ENCODE peak calls at places on chromosome 22, in eight cellular contexts. A is lung, L is endothelial cell, W is fibroblast of mammary gland, H is HFF-Myc, Z is RWPE1, K is progenitor cell of endocrine pancreas, N is uterus. V is an unnamed sample.

GRCh38 chr22:38745676-38746460 is 9.9 kb downstream of the SUN2 start:
- DNase-seq in A (no peak), L (no peak), W (no peak), H (no peak), Z (no peak), K (no peak), N (no peak), V (no peak)

GRCh38 chr22:40128989-40129388 is 48.7 kb upstream of the TNRC6B start:
- DNase-seq in A (no peak), L (no peak), W (no peak), H (no peak), Z (no peak), K (no peak), N (no peak), V (peak)

GRCh38 chr22:11307996-11308395 is 4220.0 kb upstream of the OR11H1 start:
- DNase-seq in A (no peak), L (no peak), W (no peak), H (no peak), Z (no peak), K (no peak), N (no peak), V (no peak)

GRCh38 chr22:48824673-48825651 is 1002.7 kb downstream of the BRD1 start:
- DNase-seq in A (no peak), L (no peak), W (no peak), H (no peak), Z (no peak), K (no peak), N (no peak), V (no peak)

GRCh38 chr22:39960791-39961746 is 872 bp downstream of the TMA7B start:
- DNase-seq in A (peak), L (no peak), W (peak), H (peak), Z (no peak), K (no peak), N (no peak), V (peak)

GRCh38 chr22:23243006-23243573 is 62.8 kb downstream of the BCR start:
- DNase-seq in A (no peak), L (no peak), W (no peak), H (no peak), Z (no peak), K (no peak), N (no peak), V (peak)

GRCh38 chr22:39183991-39184585 is 31.6 kb upstream of the CBX7 start:
- DNase-seq in A (no peak), L (no peak), W (peak), H (no peak), Z (no peak), K (no peak), N (no peak), V (no peak)

GRCh38 chr22:30867746-30868662 is 100.6 kb downstream of the MORC2 start:
- DNase-seq in A (no peak), L (no peak), W (no peak), H (no peak), Z (no peak), K (no peak), N (no peak), V (no peak)

GRCh38 chr22:48972979-48973693 is 854.5 kb downstream of the BRD1 start:
- DNase-seq in A (no peak), L (no peak), W (no peak), H (no peak), Z (no peak), K (no peak), N (no peak), V (no peak)

GRCh38 chr22:27667121-27667843 is 134.3 kb downstream of the MN1 start:
- DNase-seq in A (no peak), L (no peak), W (no peak), H (no peak), Z (no peak), K (no peak), N (no peak), V (no peak)

GRCh38 chr22:48796295-48797015 is 1031.2 kb downstream of the BRD1 start:
- DNase-seq in A (no peak), L (no peak), W (no peak), H (no peak), Z (no peak), K (no peak), N (no peak), V (no peak)

GRCh38 chr22:29503811-29504372 is 23.9 kb downstream of the NEFH start:
- DNase-seq in A (no peak), L (no peak), W (peak), H (peak), Z (no peak), K (no peak), N (peak), V (no peak)

GRCh38 chr22:46575915-46576555 is 38.6 kb upstream of the CELSR1 start:
- DNase-seq in A (peak), L (no peak), W (no peak), H (no peak), Z (no peak), K (no peak), N (no peak), V (no peak)

GRCh38 chr22:46537221-46537945 is at the start of gene CELSR1:
- DNase-seq in A (peak), L (peak), W (no peak), H (no peak), Z (no peak), K (peak), N (no peak), V (no peak)

GRCh38 chr22:22616636-22617035 is 27.8 kb upstream of the GGTLC2 start:
- DNase-seq in A (no peak), L (no peak), W (no peak), H (no peak), Z (peak), K (no peak), N (no peak), V (no peak)

GRCh38 chr22:23520875-23521441 is 59.1 kb downstream of the IGLL1 start:
- DNase-seq in A (no peak), L (no peak), W (peak), H (no peak), Z (no peak), K (no peak), N (no peak), V (no peak)

GRCh38 chr22:22068025-22068424 is 85.4 kb upstream of the TOP3B start:
- DNase-seq in A (no peak), L (no peak), W (no peak), H (no peak), Z (no peak), K (no peak), N (no peak), V (no peak)

DNA sequence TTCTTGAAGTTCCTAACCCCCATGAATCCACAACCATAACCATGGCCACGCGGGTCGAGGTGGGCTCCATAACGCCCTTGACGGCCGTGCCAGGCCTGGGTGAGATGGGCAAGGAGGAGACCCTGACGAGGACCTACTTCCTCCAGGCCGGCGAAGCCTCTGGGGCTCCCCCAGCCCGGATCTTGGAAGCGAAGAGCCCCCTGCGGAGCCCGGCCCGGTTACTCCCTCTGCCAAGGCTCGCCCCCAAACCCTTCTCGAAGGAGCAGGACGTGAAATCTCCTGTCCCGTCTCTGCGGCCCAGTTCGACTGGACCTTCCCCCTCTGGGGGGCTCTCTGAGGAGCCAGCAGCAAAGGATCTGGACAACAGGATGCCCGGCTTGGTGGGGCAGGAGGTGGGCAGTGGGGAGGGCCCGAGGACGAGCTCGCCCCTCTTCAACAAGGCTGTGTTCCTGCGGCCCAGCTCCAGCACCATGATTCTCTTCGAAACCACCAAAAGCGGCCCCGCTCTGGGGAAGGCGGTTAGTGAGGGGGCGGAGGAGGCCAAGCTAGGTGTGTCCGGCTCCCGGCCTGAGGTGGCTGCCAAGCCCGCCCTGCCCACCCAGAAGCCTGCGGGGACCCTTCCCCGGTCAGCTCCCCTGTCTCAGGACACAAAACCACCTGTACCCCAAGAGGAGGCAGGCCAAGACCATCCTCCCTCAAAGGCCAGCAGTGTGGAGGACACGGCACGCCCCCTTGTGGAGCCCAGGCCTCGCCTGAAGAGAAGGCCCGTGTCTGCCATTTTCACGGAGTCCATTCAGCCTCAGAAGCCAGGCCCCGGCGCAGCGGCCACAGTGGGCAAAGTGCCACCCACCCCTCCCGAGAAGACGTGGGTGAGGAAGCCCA is 75.7 kb downstream of the KIAA1671 start:
- DNase-seq in A (no peak), L (peak), W (no peak), H (no peak), Z (no peak), K (no peak), N (peak), V (no peak)
- TF ChIP-seq CTCF in A (no peak), L (peak), W (peak), H (peak), Z (peak), K (peak), N (peak), V (peak)

GRCh38 chr22:50274311-50274710 is 4.1 kb upstream of the MAPK11 start:
- DNase-seq in A (no peak), L (no peak), W (peak), H (no peak), Z (peak), K (no peak), N (peak), V (peak)
- TF ChIP-seq CTCF in A (no peak), L (no peak), W (peak), H (peak), Z (peak), K (peak), N (peak), V (peak)

GRCh38 chr22:18070556-18071306 is 7.1 kb upstream of the PEX26 start:
- DNase-seq in A (no peak), L (no peak), W (no peak), H (no peak), Z (peak), K (no peak), N (no peak), V (no peak)
- TF ChIP-seq CTCF in A (no peak), L (peak), W (no peak), H (peak), Z (peak), K (peak), N (no peak), V (no peak)

DNA sequence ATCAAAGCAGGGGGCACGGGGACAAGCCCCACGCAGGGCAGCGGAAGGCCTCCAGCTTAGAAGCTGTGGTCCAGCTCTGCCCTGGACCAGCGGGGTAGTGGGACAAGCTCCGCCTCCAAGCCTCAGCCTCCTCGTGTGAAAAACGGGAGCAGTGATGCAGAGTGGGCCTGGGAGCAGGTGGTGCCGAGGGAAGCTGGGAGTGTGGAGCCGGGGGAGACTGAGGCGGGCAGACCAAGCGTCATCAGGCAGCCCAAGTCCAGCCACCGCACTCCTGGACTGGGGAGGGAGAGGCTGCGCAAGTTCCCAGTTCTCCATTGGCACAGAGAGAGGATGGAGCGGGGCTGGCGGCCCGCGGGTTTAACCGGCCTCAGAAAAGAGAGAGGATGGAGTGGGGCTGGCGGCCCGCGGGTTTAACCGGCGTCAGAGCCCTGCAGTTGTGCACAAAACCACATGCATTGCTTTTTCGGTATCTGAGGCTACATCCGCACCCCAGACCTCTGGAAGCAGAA is 68.1 kb upstream of the PHF21B start:
- DNase-seq in A (no peak), L (no peak), W (no peak), H (no peak), Z (no peak), K (no peak), N (no peak), V (no peak)
- TF ChIP-seq CTCF in A (no peak), L (no peak), W (no peak), H (no peak), Z (no peak), K (no peak), N (no peak), V (no peak)

GRCh38 chr22:37019309-37020191 is at the start of the genes MPST and TST:
- DNase-seq in A (peak), L (peak), W (peak), H (no peak), Z (peak), K (peak), N (peak), V (peak)
- TF ChIP-seq CTCF in A (no peak), L (no peak), W (no peak), H (no peak), Z (no peak), K (peak), N (no peak), V (no peak)

GRCh38 chr22:20752104-20752741 is 21.7 kb upstream of the SERPIND1 start:
- DNase-seq in A (no peak), L (no peak), W (no peak), H (no peak), Z (no peak), K (no peak), N (no peak), V (no peak)

GRCh38 chr22:20749453-20749852 is 24.5 kb upstream of the SERPIND1 start:
- DNase-seq in A (no peak), L (no peak), W (no peak), H (no peak), Z (no peak), K (no peak), N (no peak), V (no peak)

GRCh38 chr22:20752873-20753272 is 21.0 kb upstream of the SERPIND1 start:
- DNase-seq in A (no peak), L (no peak), W (no peak), H (no peak), Z (no peak), K (no peak), N (no peak), V (no peak)

GRCh38 chr22:20750461-20751184 is 23.3 kb upstream of the SERPIND1 start:
- DNase-seq in A (peak), L (no peak), W (peak), H (peak), Z (peak), K (no peak), N (peak), V (no peak)

DNA sequence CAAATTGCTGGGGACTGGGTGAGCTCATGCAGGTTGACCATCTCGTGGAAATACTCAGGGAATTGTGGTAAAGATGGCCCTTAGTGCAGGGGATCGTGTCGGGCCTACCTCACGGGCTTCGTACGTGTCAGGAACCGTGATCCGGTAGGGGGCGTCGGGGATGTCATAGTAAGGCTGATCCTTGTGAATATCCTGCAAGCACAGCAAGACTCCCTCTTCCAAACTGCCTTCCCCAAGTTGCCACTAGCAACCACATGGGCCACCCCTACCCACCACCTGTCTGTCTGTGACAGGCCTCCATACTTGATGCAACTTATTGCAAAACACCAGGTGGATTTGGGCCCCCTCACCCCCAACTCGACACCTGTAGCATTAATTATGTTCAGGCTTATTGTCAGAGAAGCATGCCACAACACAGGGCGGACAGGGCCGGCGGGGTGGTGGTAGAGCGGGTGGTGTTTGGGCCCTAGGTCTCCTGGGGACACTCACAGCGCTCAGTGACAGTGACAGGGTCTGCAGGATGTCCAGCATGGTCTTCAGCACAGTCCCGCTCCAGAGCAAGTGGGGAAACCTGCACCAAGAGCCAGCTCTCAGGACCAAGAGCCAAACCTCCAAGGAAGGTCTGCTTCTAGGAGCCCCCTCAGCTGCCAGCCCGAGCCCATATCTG is 22.6 kb upstream of the SERPIND1 start:
- DNase-seq in A (no peak), L (peak), W (no peak), H (no peak), Z (no peak), K (no peak), N (no peak), V (no peak)
- TF ChIP-seq CTCF in A (no peak), L (no peak), W (no peak), H (no peak), Z (no peak), K (peak), N (no peak), V (no peak)

DNA sequence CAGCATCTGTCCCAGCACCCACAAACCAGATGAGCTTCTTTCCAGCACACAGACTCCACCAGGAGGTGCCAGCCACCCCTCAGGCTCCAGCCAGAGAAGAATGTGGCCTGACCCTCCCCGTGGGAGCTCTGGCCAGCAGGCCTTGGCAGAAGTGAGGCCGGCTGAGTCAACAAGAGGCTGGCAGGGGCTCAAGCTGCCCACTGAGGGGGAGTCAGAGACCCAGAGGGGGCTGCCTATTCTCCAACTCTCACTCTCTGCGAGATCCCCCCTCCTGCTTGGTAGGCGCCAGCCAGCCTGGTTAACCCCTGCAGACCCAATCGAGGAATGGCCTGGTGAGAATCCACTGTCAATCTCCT is 10.6 kb upstream of the CDC42EP1 start:
- DNase-seq in A (no peak), L (no peak), W (peak), H (no peak), Z (no peak), K (no peak), N (peak), V (no peak)
- TF ChIP-seq CTCF in A (no peak), L (no peak), W (peak), H (peak), Z (no peak), K (peak), N (peak), V (no peak)

DNA sequence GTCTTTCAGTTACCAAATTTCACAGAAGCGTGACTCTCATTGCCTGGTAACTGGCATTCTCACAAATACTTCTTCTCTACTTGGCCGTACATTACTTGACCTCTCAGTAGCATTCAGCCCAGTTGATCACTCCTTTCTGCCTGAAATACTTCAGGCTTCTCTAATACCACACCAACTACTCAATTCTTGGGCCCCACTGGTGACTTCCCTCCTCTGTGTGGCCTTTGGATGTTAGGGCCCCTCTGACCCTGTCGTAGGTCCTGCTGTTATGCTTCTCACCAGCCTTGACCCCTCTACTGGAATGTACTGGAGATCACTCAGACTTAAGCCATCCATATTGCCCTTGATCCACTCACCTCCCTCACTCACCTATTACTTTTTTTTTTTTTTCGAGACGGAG is 2.2 kb upstream of the EFCAB6 start:
- DNase-seq in A (no peak), L (no peak), W (no peak), H (no peak), Z (no peak), K (no peak), N (no peak), V (no peak)
- TF ChIP-seq CTCF in A (no peak), L (no peak), W (no peak), H (no peak), Z (no peak), K (no peak), N (no peak), V (no peak)

DNA sequence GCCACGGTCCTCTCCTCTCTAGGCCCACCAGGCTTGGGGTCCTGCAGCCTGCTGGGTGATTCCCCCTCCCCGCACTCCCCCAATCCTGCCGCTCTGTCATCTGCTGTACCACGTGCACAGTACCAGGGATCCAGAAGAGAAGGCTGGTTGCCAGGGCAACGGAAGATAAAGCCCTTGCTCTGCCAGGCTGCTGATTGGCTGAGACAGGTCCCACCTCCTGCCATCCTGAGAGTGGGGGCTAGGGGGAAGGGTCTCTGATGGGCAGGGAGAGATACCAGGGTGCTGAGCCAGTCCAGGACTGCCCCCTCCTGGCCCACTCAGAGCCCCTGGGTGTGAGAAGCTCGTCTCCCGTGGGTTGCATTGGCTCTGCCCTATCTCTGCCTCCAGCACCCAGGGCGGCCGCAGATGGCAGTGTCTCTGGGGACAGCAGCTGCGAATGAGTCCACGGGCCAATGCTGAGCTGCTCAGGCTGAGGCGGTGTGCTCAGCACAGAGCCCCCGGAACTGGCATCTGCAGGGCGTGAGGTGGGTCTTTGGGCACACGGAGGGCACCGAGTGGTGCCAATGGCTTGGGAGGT is at the start of gene SMIM45:
- DNase-seq in A (no peak), L (no peak), W (no peak), H (no peak), Z (no peak), K (no peak), N (no peak), V (no peak)
- TF ChIP-seq CTCF in A (no peak), L (no peak), W (no peak), H (no peak), Z (no peak), K (no peak), N (no peak), V (no peak)